ENCODE peak calls at places on chromosomes 13 and 19, in four cellular contexts. K is uterus; Y is thoracic aorta; H is activated T-helper 9 cell treated with anti-CD3 and anti-CD28 coated beads, Interleukin-2, amount 50 U/mL, for 16 hours. N is an unnamed sample.

GRCh38 chr13:114001331-114002008 is 27.6 kb upstream of the C13orf46 start:
- DNase-seq in K (no peak), Y (no peak), H (no peak), N (no peak)

GRCh38 chr19:41696402-41697197 is 8.5 kb upstream of the CEACAM7 start:
- DNase-seq in K (no peak), Y (no peak), H (no peak), N (no peak)

GRCh38 chr13:45393941-45394570 is 24.1 kb downstream of the SLC25A30 start:
- DNase-seq in K (peak; percentile 39), Y (no peak), H (no peak), N (peak; percentile 76)

GRCh38 chr19:5245631-5246553 is 94.7 kb downstream of the PTPRS start:
- DNase-seq in K (no peak), Y (no peak), H (no peak), N (no peak)

GRCh38 chr13:90402102-90402501 is 945.4 kb upstream of the MIR17HG start:
- DNase-seq in K (no peak), Y (no peak), H (no peak), N (no peak)

GRCh38 chr13:29905845-29906244 is 55.4 kb upstream of the UBL3 start:
- DNase-seq in K (no peak), Y (no peak), H (no peak), N (no peak)

GRCh38 chr13:112573710-112574109 is 14.2 kb downstream of the TUBGCP3 start:
- DNase-seq in K (no peak), Y (no peak), H (no peak), N (no peak)

GRCh38 chr13:77378662-77379061 is 51.8 kb upstream of the MYCBP2 start:
- DNase-seq in K (no peak), Y (no peak), H (no peak), N (no peak)

GRCh38 chr19:409006-409514 is at the start of gene C2CD4C:
- DNase-seq in K (no peak), Y (no peak), H (no peak), N (peak; percentile 79)

GRCh38 chr19:56261145-56261544 is 11.4 kb upstream of the EDDM13 start:
- DNase-seq in K (no peak), Y (no peak), H (no peak), N (peak; percentile 41)

GRCh38 chr13:30191491-30192100 is 115.8 kb downstream of the KATNAL1 start:
- DNase-seq in K (no peak), Y (no peak), H (no peak), N (no peak)

GRCh38 chr19:41302624-41303351 is 7.2 kb upstream of the CCDC97 start:
- DNase-seq in K (no peak), Y (no peak), H (peak; percentile 64), N (no peak)

GRCh38 chr13:114002009-114002544 is 28.2 kb upstream of the C13orf46 start:
- DNase-seq in K (no peak), Y (no peak), H (no peak), N (no peak)

GRCh38 chr13:79541426-79542049 is 60.6 kb downstream of the NDFIP2 start:
- DNase-seq in K (no peak), Y (no peak), H (no peak), N (no peak)

GRCh38 chr19:2685204-2685704 is 17.2 kb downstream of the GNG7 start:
- DNase-seq in K (no peak), Y (no peak), H (no peak), N (no peak)

GRCh38 chr13:94169783-94170513 is 309.5 kb downstream of the DCT start:
- DNase-seq in K (no peak), Y (peak; percentile 9), H (no peak), N (no peak)

GRCh38 chr13:77235456-77236022 is 91.4 kb downstream of the MYCBP2 start:
- DNase-seq in K (no peak), Y (no peak), H (no peak), N (no peak)

GRCh38 chr19:14265285-14266036 is 59.5 kb upstream of the ADGRL1 start:
- DNase-seq in K (no peak), Y (no peak), H (no peak), N (peak; percentile 80)

GRCh38 chr19:4660181-4660791 is 9.9 kb downstream of the MYDGF start:
- DNase-seq in K (no peak), Y (no peak), H (no peak), N (peak; percentile 82)

GRCh38 chr13:80336335-80336734 is 4.6 kb downstream of the SPRY2 start:
- DNase-seq in K (no peak), Y (no peak), H (no peak), N (no peak)

GRCh38 chr19:13833330-13834265 is 38.4 kb downstream of the ZSWIM4 start:
- DNase-seq in K (peak; percentile 95), Y (peak; percentile 77), H (peak; percentile 87), N (peak; percentile 100)

GRCh38 chr13:75736132-75736531 is 100.0 kb downstream of the LMO7 start:
- DNase-seq in K (no peak), Y (no peak), H (no peak), N (no peak)

GRCh38 chr19:6378498-6378897 is 2.8 kb upstream of the PSPN start:
- DNase-seq in K (no peak), Y (no peak), H (no peak), N (peak; percentile 22)

GRCh38 chr13:44927953-44928352 is 61.3 kb downstream of the NUFIP1 start:
- DNase-seq in K (peak; percentile 53), Y (no peak), H (no peak), N (no peak)

GRCh38 chr13:91072511-91072910 is 275.0 kb upstream of the MIR17HG start:
- DNase-seq in K (no peak), Y (no peak), H (no peak), N (no peak)

GRCh38 chr13:28059214-28059613 is 41.2 kb downstream of the FLT3 start:
- DNase-seq in K (no peak), Y (no peak), H (peak; percentile 6), N (peak; percentile 45)

GRCh38 chr13:104318121-104318520 is 1251.9 kb upstream of the SLC10A2 start:
- DNase-seq in K (no peak), Y (no peak), H (no peak), N (peak; percentile 35)

GRCh38 chr19:13825489-13826475 is 30.5 kb downstream of the ZSWIM4 start:
- DNase-seq in K (no peak), Y (no peak), H (no peak), N (peak; percentile 48)

GRCh38 chr13:76225815-76226489 is 589.8 kb downstream of the LMO7 start:
- DNase-seq in K (no peak), Y (no peak), H (no peak), N (no peak)

GRCh38 chr13:113491418-113491883 is 940 bp upstream of the DCUN1D2 start:
- DNase-seq in K (no peak), Y (no peak), H (no peak), N (peak; percentile 58)

GRCh38 chr19:48029431-48029830 is 14.4 kb downstream of the CABP5 start:
- DNase-seq in K (no peak), Y (no peak), H (no peak), N (peak; percentile 78)

GRCh38 chr19:10805758-10806247 is 30.2 kb downstream of the TMED1 start:
- DNase-seq in K (no peak), Y (no peak), H (no peak), N (peak; percentile 87)

GRCh38 chr13:69565334-69565733 is 542.3 kb upstream of the ATXN8OS start:
- DNase-seq in K (no peak), Y (no peak), H (no peak), N (peak; percentile 51)

GRCh38 chr13:50845211-50845610 is 1.7 kb upstream of the DLEU7 start:
- DNase-seq in K (no peak), Y (no peak), H (no peak), N (no peak)

GRCh38 chr19:44585371-44586141 is 27.8 kb upstream of the IGSF23 start:
- DNase-seq in K (no peak), Y (no peak), H (no peak), N (no peak)

GRCh38 chr19:38718747-38719543 is 25.3 kb downstream of the CAPN12 start:
- DNase-seq in K (no peak), Y (no peak), H (no peak), N (peak; percentile 60)

GRCh38 chr19:35861640-35862160 is 5.0 kb downstream of the KIRREL2 start:
- DNase-seq in K (no peak), Y (no peak), H (no peak), N (no peak)

GRCh38 chr19:1245884-1246816 is 2.2 kb upstream of the MIDN start:
- DNase-seq in K (peak; percentile 68), Y (no peak), H (no peak), N (no peak)

GRCh38 chr13:38965281-38965680 is 25.4 kb downstream of the STOML3 start:
- DNase-seq in K (no peak), Y (no peak), H (no peak), N (no peak)